ENCODE peak calls at places on chromosomes 1 and 21, in seven cellular contexts. E is pancreas; P is adipocyte; G is uterus; D is spleen; S is CD4-positive, CD25-positive, alpha-beta regulatory T cell; N is kidney epithelial cell. T is an unnamed sample. For H3K27me3, the result is how much of the 10 kb centered on the place peaks cover.

GRCh38 chr1:25768999-25769398 is 31.0 kb upstream of the SELENON start:
- DNase-seq in E (no peak), P (no peak), G (no peak), D (no peak), S (no peak), N (no peak), T (no peak)

GRCh38 chr1:246417152-246417812 is 89.8 kb downstream of the SMYD3 start:
- DNase-seq in E (no peak), P (no peak), G (no peak), D (no peak), S (no peak), N (peak), T (no peak)

GRCh38 chr1:67361646-67362045 is 54.0 kb downstream of the IL12RB2 start:
- DNase-seq in E (no peak), P (no peak), G (no peak), D (no peak), S (no peak), N (no peak), T (no peak)

GRCh38 chr1:21651214-21652042 is 17.7 kb downstream of the RAP1GAP start:
- DNase-seq in E (peak), P (peak), G (no peak), D (peak), S (peak), N (no peak), T (no peak)

GRCh38 chr1:202836616-202837403 is 26.1 kb downstream of the PCAT6 start:
- DNase-seq in E (no peak), P (no peak), G (no peak), D (no peak), S (no peak), N (no peak), T (no peak)

GRCh38 chr21:23162213-23162946 is 2164.2 kb downstream of the NCAM2 start:
- DNase-seq in E (no peak), P (no peak), G (no peak), D (no peak), S (no peak), N (no peak), T (no peak)

GRCh38 chr1:182185822-182186756 is 124.6 kb upstream of the ZNF648 start:
- DNase-seq in E (no peak), P (peak), G (no peak), D (no peak), S (no peak), N (peak), T (no peak)

GRCh38 chr1:208654241-208654640 is 410.1 kb upstream of the PLXNA2 start:
- DNase-seq in E (no peak), P (peak), G (no peak), D (no peak), S (no peak), N (no peak), T (no peak)

GRCh38 chr1:59415876-59416275 is 119.0 kb downstream of the FGGY start:
- DNase-seq in E (no peak), P (peak), G (no peak), D (no peak), S (no peak), N (no peak), T (no peak)

GRCh38 chr21:44485796-44486195 is 30.5 kb downstream of the LRRC3 start:
- DNase-seq in E (no peak), P (no peak), G (no peak), D (no peak), S (no peak), N (no peak), T (no peak)

GRCh38 chr1:168689726-168690602 is 39.0 kb downstream of the DPT start:
- DNase-seq in E (no peak), P (no peak), G (no peak), D (no peak), S (no peak), N (peak), T (no peak)

GRCh38 chr1:152777510-152778137 is 2.7 kb downstream of the LCE1F start:
- DNase-seq in E (no peak), P (no peak), G (no peak), D (no peak), S (no peak), N (no peak), T (no peak)

GRCh38 chr1:85093644-85094043 is 45.3 kb upstream of the MCOLN3 start:
- DNase-seq in E (no peak), P (no peak), G (no peak), D (no peak), S (no peak), N (no peak), T (no peak)

GRCh38 chr1:42221952-42222606 is 57.5 kb upstream of the GUCA2A start:
- DNase-seq in E (no peak), P (peak), G (no peak), D (no peak), S (no peak), N (peak), T (no peak)

GRCh38 chr1:43276673-43277072 is 6.9 kb downstream of the TMEM125 start:
- DNase-seq in E (no peak), P (no peak), G (no peak), D (peak), S (no peak), N (no peak), T (no peak)

GRCh38 chr1:22963044-22963677 is 9.5 kb downstream of the LACTBL1 start:
- DNase-seq in E (no peak), P (no peak), G (no peak), D (peak), S (no peak), N (no peak), T (no peak)
- H3K27me3 ChIP-seq in E (under half), P (half or more), G (under half), D (under half), S (under half), N (under half), T (under half)

DNA sequence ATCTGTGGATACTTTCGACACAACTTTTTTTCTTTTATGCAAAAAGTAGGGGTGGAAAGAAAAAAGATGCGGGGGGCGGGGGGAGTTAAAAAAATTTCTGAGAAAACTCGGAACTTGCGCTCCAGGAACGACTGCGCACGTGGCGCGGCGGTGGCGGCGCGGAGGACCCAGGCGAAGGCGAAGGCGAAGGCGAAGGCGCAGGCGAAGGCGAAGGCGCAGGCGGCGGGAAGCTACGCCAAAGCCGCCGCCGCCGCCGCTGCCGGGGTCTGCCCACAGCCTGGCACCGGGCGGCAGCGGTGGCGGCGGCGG is 208 bp upstream of the BARHL2 start:
- DNase-seq in E (no peak), P (no peak), G (no peak), D (no peak), S (no peak), N (no peak), T (no peak)
- H3K27me3 ChIP-seq in E (under half), P (half or more), G (under half), D (under half), S (half or more), N (half or more), T (under half)

GRCh38 chr1:7250826-7251800 is 465.9 kb downstream of the CAMTA1 start:
- DNase-seq in E (no peak), P (no peak), G (no peak), D (no peak), S (no peak), N (no peak), T (no peak)

GRCh38 chr1:7248828-7249227 is 463.6 kb downstream of the CAMTA1 start:
- DNase-seq in E (no peak), P (no peak), G (no peak), D (no peak), S (no peak), N (no peak), T (no peak)

GRCh38 chr1:7249516-7249915 is 464.3 kb downstream of the CAMTA1 start:
- DNase-seq in E (no peak), P (no peak), G (no peak), D (no peak), S (no peak), N (no peak), T (no peak)

GRCh38 chr1:7248402-7248805 is 463.1 kb downstream of the CAMTA1 start:
- DNase-seq in E (no peak), P (no peak), G (no peak), D (no peak), S (no peak), N (no peak), T (no peak)

DNA sequence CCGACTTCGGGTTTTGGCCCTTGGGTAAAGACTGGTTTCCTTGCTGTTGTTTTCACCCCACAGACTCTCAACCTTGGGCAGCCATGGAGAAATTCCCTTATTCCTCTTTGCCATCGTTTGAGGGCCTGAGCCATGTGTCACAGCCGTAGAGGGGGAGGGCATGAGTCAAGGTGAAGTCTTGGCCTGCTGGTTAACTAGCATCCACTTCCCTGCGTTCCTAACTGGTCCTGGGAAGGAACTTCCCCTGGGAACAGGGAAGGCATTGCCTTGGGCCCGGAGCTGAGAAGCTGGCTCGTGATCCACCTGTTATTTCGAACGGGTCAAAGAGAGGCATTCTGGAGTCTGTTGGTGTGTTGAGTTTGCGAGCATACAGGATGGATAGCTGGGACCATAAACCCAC is 464.9 kb downstream of the CAMTA1 start:
- DNase-seq in E (no peak), P (no peak), G (no peak), D (no peak), S (no peak), N (peak), T (no peak)
- H3K27me3 ChIP-seq in E (under half), P (under half), G (under half), D (under half), S (under half), N (under half), T (under half)

DNA sequence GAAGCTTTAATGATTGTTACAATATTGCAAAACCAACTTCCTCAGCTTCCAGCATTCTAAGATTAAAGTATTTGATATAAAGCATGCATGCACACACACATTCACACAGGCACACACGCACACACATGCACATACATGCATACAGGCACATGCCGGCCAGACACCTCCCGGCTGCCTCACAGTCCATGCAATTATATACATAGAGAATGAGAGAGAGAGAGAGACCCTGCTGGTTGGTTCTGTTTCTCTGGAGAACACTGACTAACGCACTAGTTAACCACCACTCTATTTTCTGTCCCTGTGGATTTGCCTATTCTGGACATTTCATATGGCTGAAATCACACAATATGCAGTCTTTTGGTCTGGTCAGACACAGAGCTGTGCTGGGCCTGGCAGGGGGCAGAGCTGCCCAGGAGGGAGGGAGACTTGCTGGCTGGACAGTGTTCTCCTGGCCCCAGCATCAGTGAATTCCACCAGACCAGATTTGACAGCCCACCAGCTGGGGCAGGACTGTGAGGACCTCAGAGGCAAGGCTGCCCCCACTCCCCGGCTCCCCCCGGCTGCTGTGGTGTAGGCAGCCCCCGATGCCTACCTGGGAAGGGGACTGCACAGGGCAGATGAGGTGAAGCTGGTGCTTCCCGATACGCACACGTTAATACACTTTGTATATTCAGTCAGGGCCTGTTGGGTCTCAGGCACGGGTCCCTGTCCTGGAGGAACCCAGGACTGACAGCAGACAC is 152.2 kb downstream of the NPHP4 start:
- DNase-seq in E (no peak), P (no peak), G (no peak), D (no peak), S (no peak), N (no peak), T (no peak)
- H3K27me3 ChIP-seq in E (under half), P (half or more), G (under half), D (under half), S (under half), N (under half), T (under half)

GRCh38 chr1:46479744-46480350 is 9.8 kb upstream of the DMBX1 start:
- DNase-seq in E (no peak), P (no peak), G (no peak), D (peak), S (no peak), N (no peak), T (no peak)
- H3K27me3 ChIP-seq in E (under half), P (half or more), G (under half), D (under half), S (under half), N (half or more), T (under half)

DNA sequence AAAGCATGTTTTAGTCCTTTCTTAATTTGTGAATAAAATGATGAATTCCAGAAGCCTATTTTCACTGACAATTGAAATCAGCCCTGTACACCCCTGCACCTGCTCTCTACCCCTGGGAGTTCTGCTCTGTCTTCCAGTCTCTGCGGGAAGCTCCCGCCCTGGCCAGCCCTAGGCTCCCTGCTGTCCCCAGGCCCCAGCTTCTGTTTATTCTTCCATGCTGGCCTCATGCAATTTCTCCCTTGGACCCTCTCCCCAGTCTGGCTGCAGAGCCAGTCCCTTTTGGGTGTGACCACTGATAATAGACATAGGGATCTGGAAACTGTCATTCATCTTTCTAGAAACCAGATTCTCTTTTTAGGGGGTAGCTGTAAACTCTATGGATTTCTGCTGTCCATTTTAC is 258.6 kb downstream of the GRIK3 start:
- DNase-seq in E (no peak), P (no peak), G (no peak), D (no peak), S (no peak), N (no peak), T (no peak)
- H3K27me3 ChIP-seq in E (under half), P (half or more), G (under half), D (under half), S (under half), N (under half), T (under half)